ENCODE peak calls at places on chromosomes 11 and 22, in four cellular contexts. A is stimulated activated CD4-positive, alpha-beta T cell treated with anti-CD3 and anti-CD28 coated beads, Interleukin-1b, Interleukin-23, amount 100 ng/mL, for 24 hours; D is T-cell; O is ELR. N is an unnamed sample.

GRCh38 chr22:48858121-48858520 is 969.6 kb downstream of the BRD1 start:
- DNase-seq in A (no peak), D (no peak), O (no peak), N (no peak)

GRCh38 chr11:58046231-58046630 is 15.5 kb downstream of the OR6Q1 start:
- DNase-seq in A (no peak), D (no peak), O (no peak), N (no peak)

GRCh38 chr11:32643526-32643925 is 59.9 kb downstream of the EIF3M start:
- DNase-seq in A (no peak), D (no peak), O (peak), N (no peak)

GRCh38 chr11:70270877-70271634 is 566 bp downstream of the PPFIA1 start:
- DNase-seq in A (peak), D (peak), O (peak), N (peak)

GRCh38 chr11:1206391-1207271 is 16.2 kb upstream of the MUC5B start:
- DNase-seq in A (no peak), D (no peak), O (no peak), N (no peak)

GRCh38 chr22:47332246-47332980 is 570.0 kb downstream of the TBC1D22A start:
- DNase-seq in A (no peak), D (no peak), O (no peak), N (no peak)

GRCh38 chr11:80379620-80380278 is 938.9 kb upstream of the TENM4 start:
- DNase-seq in A (no peak), D (no peak), O (no peak), N (no peak)

GRCh38 chr11:65496304-65497140 is 2.3 kb upstream of the MALAT1 start:
- DNase-seq in A (no peak), D (no peak), O (peak), N (no peak)

GRCh38 chr11:113305440-113306336 is 8.7 kb upstream of the TTC12 start:
- DNase-seq in A (peak), D (peak), O (peak), N (peak)

GRCh38 chr22:31611065-31611760 is 50.8 kb downstream of the PISD start:
- DNase-seq in A (no peak), D (no peak), O (no peak), N (no peak)

GRCh38 chr11:110297082-110297725 is 790 bp upstream of the RDX start:
- DNase-seq in A (no peak), D (no peak), O (peak), N (no peak)

GRCh38 chr11:57213282-57214086 is 23.6 kb downstream of the APLNR start:
- DNase-seq in A (no peak), D (no peak), O (no peak), N (no peak)

GRCh38 chr11:118059231-118059940 is 17.5 kb upstream of the TMPRSS4 start:
- DNase-seq in A (no peak), D (no peak), O (no peak), N (no peak)

GRCh38 chr22:46022881-46023512 is 46.0 kb upstream of the WNT7B start:
- DNase-seq in A (no peak), D (no peak), O (no peak), N (no peak)

GRCh38 chr11:119367661-119368120 is 13.8 kb downstream of the USP2 start:
- DNase-seq in A (no peak), D (no peak), O (no peak), N (no peak)

GRCh38 chr22:42321908-42322561 is 51.6 kb upstream of the TCF20 start:
- DNase-seq in A (no peak), D (no peak), O (no peak), N (no peak)

GRCh38 chr22:20989323-20990138 is 7.4 kb downstream of the LZTR1 start:
- DNase-seq in A (no peak), D (no peak), O (no peak), N (no peak)

GRCh38 chr11:34053161-34053686 is 1.7 kb downstream of the CAPRIN1 start:
- DNase-seq in A (peak), D (peak), O (peak), N (peak)

GRCh38 chr11:45560935-45561330 is 104.5 kb downstream of the CHST1 start:
- DNase-seq in A (no peak), D (no peak), O (no peak), N (no peak)

GRCh38 chr11:102592634-102593581 is 32.2 kb downstream of the MMP20 start:
- DNase-seq in A (no peak), D (no peak), O (peak), N (no peak)

GRCh38 chr11:93248602-93249001 is 50.8 kb upstream of the SLC36A4 start:
- DNase-seq in A (no peak), D (no peak), O (peak), N (no peak)

GRCh38 chr22:37022483-37023337 is 3.2 kb downstream of the MPST start:
- DNase-seq in A (no peak), D (no peak), O (no peak), N (no peak)

GRCh38 chr22:30636226-30637077 is 871 bp downstream of the SLC35E4 start:
- DNase-seq in A (no peak), D (no peak), O (peak), N (peak)

GRCh38 chr11:83292709-83293435 is 6.7 kb upstream of the CCDC90B start:
- DNase-seq in A (no peak), D (no peak), O (peak), N (peak)

GRCh38 chr11:133997556-133997955 is 40.8 kb upstream of the IGSF9B start:
- DNase-seq in A (no peak), D (no peak), O (no peak), N (no peak)

GRCh38 chr11:68924073-68924925 is 20.6 kb downstream of the IGHMBP2 start:
- DNase-seq in A (no peak), D (no peak), O (no peak), N (no peak)

GRCh38 chr11:68050371-68050841 is 11.6 kb downstream of the TCIRG1 start:
- DNase-seq in A (no peak), D (no peak), O (no peak), N (no peak)

GRCh38 chr11:57432714-57433163 is 5.8 kb upstream of the SLC43A3 start:
- DNase-seq in A (no peak), D (no peak), O (peak), N (peak)

GRCh38 chr11:130115218-130115617 is 44.4 kb upstream of the ST14 start:
- DNase-seq in A (no peak), D (no peak), O (peak), N (no peak)

GRCh38 chr11:69475866-69476714 is 5.4 kb upstream of the LINC01488 start:
- DNase-seq in A (no peak), D (no peak), O (no peak), N (no peak)

GRCh38 chr22:17706451-17706900 is 67.8 kb downstream of the BID start:
- DNase-seq in A (peak), D (no peak), O (peak), N (peak)

N was measured in activated CD8-positive, alpha-beta T cell treated with anti-CD3 and anti-CD28 coated beads, Interleukin-2, amount 10 ng/mL, durations not matched to agents 7 days and 5 days.